ENCODE peak calls at places on chromosome 1, in six cellular contexts. F, M, C, S, R and K are unnamed samples.

GRCh38 chr1:33152685-33153432 is 29.0 kb downstream of the TRIM62 start:
- DNase-seq in F (peak), M (peak), C (no peak), S (no peak), R (peak), K (peak)

GRCh38 chr1:221783437-221783836 is 41.5 kb upstream of the DUSP10 start:
- DNase-seq in F (no peak), M (no peak), C (no peak), S (no peak), R (no peak), K (no peak)

GRCh38 chr1:54609301-54609921 is 13.9 kb downstream of the FAM151A start:
- DNase-seq in F (no peak), M (no peak), C (no peak), S (no peak), R (no peak), K (no peak)

GRCh38 chr1:192732787-192733186 is 76.1 kb upstream of the RGS2 start:
- DNase-seq in F (no peak), M (no peak), C (no peak), S (no peak), R (no peak), K (peak)

GRCh38 chr1:160431571-160431970 is 31.2 kb downstream of the VANGL2 start:
- DNase-seq in F (no peak), M (no peak), C (no peak), S (no peak), R (no peak), K (no peak)

GRCh38 chr1:67166196-67166595 is at the start of gene IL23R:
- DNase-seq in F (no peak), M (no peak), C (no peak), S (no peak), R (no peak), K (no peak)

GRCh38 chr1:64046871-64047270 is 156.6 kb upstream of the UBE2U start:
- DNase-seq in F (no peak), M (no peak), C (no peak), S (no peak), R (no peak), K (no peak)

GRCh38 chr1:115983584-115983983 is 7.3 kb downstream of the SLC22A15 start:
- DNase-seq in F (no peak), M (no peak), C (no peak), S (no peak), R (no peak), K (no peak)

GRCh38 chr1:91736146-91736998 is 149.6 kb downstream of the TGFBR3 start:
- DNase-seq in F (peak), M (peak), C (no peak), S (peak), R (peak), K (peak)

GRCh38 chr1:221289103-221289502 is 409.9 kb downstream of the HLX start:
- DNase-seq in F (no peak), M (no peak), C (no peak), S (no peak), R (no peak), K (no peak)

GRCh38 chr1:85137660-85138059 is 63.2 kb downstream of the SYDE2 start:
- DNase-seq in F (no peak), M (no peak), C (no peak), S (no peak), R (no peak), K (no peak)

GRCh38 chr1:50959303-50959912 is 659 bp downstream of the FAF1 start:
- DNase-seq in F (peak), M (peak), C (no peak), S (peak), R (peak), K (peak)

GRCh38 chr1:97870574-97870973 is 50.3 kb downstream of the DPYD start:
- DNase-seq in F (no peak), M (no peak), C (no peak), S (no peak), R (no peak), K (no peak)

GRCh38 chr1:59408608-59409007 is 111.7 kb downstream of the FGGY start:
- DNase-seq in F (peak), M (no peak), C (no peak), S (peak), R (peak), K (no peak)

GRCh38 chr1:97034651-97035050 is 313.1 kb downstream of the PTBP2 start:
- DNase-seq in F (no peak), M (no peak), C (no peak), S (no peak), R (no peak), K (no peak)

GRCh38 chr1:21278898-21279819 is 11.1 kb downstream of the ECE1 start:
- DNase-seq in F (peak), M (no peak), C (no peak), S (peak), R (no peak), K (peak)

GRCh38 chr1:77889240-77889637 is 815 bp downstream of the NEXN start:
- DNase-seq in F (peak), M (peak), C (peak), S (peak), R (peak), K (peak)

GRCh38 chr1:90810006-90810405 is 92.9 kb upstream of the BARHL2 start:
- DNase-seq in F (no peak), M (no peak), C (no peak), S (no peak), R (no peak), K (no peak)

GRCh38 chr1:197917813-197918646 is 858 bp downstream of the LHX9 start:
- DNase-seq in F (no peak), M (no peak), C (no peak), S (no peak), R (no peak), K (no peak)

GRCh38 chr1:201411292-201411691 is 10.2 kb downstream of the TNNI1 start:
- DNase-seq in F (no peak), M (no peak), C (no peak), S (no peak), R (no peak), K (no peak)

DNA sequence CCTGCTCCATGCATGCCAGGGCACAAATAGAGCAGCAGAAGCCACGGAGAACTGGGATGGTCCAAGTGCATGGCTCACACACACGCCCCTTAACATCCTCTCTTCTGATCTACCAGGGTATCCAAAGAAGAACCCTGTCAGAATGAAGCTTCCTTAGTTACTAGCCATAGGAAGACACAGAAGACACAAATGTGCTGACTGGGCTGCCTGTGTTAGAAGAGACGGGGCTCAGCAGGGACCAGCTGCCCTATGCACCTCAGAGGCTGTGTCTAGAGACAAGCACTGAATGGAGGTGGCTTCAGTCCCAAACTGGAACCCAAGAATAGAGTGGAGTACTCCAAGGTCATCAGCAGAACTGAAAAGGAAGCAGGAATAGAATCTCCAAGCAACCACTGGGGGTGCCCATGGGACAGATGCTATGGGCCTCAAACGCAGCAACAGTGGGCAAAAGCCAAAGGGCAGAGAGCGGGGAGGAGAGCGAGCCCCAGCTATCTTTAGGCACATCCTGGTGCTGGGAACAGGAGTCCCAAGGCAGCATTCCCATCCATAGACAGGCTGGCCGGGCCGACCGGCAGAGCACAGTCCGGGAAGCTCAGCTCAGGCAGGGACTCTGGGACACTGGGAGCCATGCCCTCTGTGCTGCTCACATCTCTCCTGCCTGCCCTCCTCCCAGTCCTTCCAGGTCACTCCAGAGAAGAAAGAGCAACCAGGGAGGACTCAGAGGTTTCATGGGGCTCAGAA is 9.5 kb downstream of the SLC6A9 start:
- DNase-seq in F (no peak), M (no peak), C (no peak), S (no peak), R (no peak), K (no peak)
- TF ChIP-seq CTCF in F (no peak), M (peak), C (no peak), S (no peak), R (peak), K (no peak)

GRCh38 chr1:236206548-236206947 is 64.2 kb downstream of the GPR137B start:
- DNase-seq in F (no peak), M (no peak), C (no peak), S (no peak), R (no peak), K (no peak)
- H3K4me3 ChIP-seq in F (no peak), M (no peak), C (no peak), S (no peak), R (no peak), K (no peak)

GRCh38 chr1:29379438-29380073 is 143.2 kb downstream of the PTPRU start:
- DNase-seq in F (peak), M (peak), C (no peak), S (peak), R (peak), K (peak)
- TF ChIP-seq CTCF in F (peak), M (peak), C (peak), S (peak), R (peak), K (peak)

DNA sequence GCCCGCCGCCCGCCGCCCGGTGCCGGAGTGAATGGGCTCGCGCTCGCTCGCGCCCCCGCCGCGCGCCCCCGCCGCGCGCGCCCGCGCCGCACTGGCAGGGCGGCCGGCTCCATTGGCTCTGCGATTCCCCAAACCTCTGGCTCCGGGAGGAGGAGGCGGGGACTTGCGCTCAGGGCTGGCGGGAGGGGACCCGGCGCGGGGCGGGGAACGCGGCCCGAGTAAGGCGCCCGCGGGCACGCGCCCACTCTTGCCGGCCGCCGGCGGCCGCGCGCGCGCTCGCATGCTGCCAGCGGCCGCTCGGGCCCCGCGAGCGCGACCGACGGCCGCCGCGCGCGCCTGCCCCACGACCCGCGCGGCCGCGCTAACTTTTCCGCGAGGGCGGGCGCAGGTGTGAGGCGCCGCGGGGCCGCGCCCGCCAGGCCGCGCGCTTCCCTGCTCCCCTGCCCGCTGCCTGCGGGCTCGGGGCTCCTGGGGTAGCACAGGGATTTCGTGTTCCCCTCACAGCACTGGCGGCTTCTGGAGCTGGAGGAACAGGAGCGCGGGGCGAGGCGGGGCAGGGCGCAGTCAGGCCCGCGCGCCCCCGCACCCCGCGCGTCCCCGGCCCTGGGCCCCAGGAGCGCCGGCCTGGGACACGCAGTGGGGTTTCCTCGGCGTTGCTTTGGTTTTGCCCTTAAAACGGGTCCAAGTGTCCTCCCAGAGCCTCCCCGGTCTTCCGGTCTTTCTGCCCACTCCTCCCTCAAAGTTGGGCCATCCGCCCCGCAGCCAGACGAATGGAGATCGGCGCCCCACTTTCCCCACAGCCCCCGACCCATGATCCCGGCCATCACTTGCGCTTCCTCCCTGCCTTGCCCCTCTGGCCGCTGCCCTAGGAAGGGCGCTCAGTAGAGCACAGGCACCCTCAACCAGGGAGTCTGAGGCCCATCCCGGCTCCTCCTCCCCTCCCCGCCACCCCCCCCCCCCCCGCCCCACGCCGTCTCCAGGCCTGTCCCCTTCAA is 101.5 kb downstream of the CASZ1 start:
- DNase-seq in F (peak), M (peak), C (no peak), S (peak), R (peak), K (peak)
- H3K4me3 ChIP-seq in F (peak), M (peak), C (peak), S (peak), R (peak), K (no peak)

GRCh38 chr1:10306435-10306834 is 92.4 kb upstream of the PGD start:
- DNase-seq in F (no peak), M (no peak), C (no peak), S (no peak), R (no peak), K (no peak)

GRCh38 chr1:10299174-10299573 is 88.8 kb downstream of the KIF1B start:
- DNase-seq in F (no peak), M (peak), C (no peak), S (no peak), R (no peak), K (no peak)

GRCh38 chr1:10302416-10302815 is 92.0 kb downstream of the KIF1B start:
- DNase-seq in F (no peak), M (no peak), C (no peak), S (no peak), R (no peak), K (no peak)

GRCh38 chr1:10308001-10308400 is 90.9 kb upstream of the PGD start:
- DNase-seq in F (no peak), M (no peak), C (no peak), S (no peak), R (no peak), K (peak)

DNA sequence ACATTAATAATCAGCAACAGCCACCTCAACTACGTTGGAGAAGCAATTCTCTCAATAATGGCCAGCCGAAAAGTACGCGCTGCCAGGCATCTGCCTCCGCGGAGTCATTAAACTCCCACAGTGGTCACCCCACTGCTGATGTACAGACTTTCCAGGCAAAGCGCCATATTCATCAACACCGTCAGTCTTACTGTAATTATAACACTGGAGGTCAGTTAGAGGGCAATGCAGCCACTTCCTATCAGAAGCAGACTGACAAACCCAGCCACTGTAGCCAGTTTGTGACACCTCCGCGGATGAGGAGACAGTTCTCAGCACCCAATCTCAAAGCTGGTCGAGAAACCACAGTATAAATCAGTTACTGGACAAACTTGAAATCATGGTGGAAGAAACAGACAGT is 93.9 kb downstream of the KIF1B start:
- DNase-seq in F (no peak), M (no peak), C (no peak), S (no peak), R (no peak), K (no peak)
- TF ChIP-seq CTCF in F (no peak), M (no peak), C (no peak), S (no peak), R (no peak), K (no peak)

GRCh38 chr1:80534606-80535360 is 1266.0 kb upstream of the ADGRL2 start:
- DNase-seq in F (peak), M (no peak), C (no peak), S (peak), R (peak), K (peak)

GRCh38 chr1:80531182-80531581 is 1269.6 kb upstream of the ADGRL2 start:
- DNase-seq in F (no peak), M (peak), C (no peak), S (no peak), R (peak), K (peak)

GRCh38 chr1:80533775-80534314 is 1266.9 kb upstream of the ADGRL2 start:
- DNase-seq in F (no peak), M (no peak), C (no peak), S (no peak), R (no peak), K (no peak)

GRCh38 chr1:80535446-80535845 is 1265.3 kb upstream of the ADGRL2 start:
- DNase-seq in F (no peak), M (no peak), C (no peak), S (no peak), R (no peak), K (no peak)

GRCh38 chr1:80533178-80533577 is 1267.6 kb upstream of the ADGRL2 start:
- DNase-seq in F (no peak), M (no peak), C (no peak), S (no peak), R (no peak), K (no peak)
- H3K4me3 ChIP-seq in F (no peak), M (no peak), C (no peak), S (no peak), R (no peak), K (no peak)

DNA sequence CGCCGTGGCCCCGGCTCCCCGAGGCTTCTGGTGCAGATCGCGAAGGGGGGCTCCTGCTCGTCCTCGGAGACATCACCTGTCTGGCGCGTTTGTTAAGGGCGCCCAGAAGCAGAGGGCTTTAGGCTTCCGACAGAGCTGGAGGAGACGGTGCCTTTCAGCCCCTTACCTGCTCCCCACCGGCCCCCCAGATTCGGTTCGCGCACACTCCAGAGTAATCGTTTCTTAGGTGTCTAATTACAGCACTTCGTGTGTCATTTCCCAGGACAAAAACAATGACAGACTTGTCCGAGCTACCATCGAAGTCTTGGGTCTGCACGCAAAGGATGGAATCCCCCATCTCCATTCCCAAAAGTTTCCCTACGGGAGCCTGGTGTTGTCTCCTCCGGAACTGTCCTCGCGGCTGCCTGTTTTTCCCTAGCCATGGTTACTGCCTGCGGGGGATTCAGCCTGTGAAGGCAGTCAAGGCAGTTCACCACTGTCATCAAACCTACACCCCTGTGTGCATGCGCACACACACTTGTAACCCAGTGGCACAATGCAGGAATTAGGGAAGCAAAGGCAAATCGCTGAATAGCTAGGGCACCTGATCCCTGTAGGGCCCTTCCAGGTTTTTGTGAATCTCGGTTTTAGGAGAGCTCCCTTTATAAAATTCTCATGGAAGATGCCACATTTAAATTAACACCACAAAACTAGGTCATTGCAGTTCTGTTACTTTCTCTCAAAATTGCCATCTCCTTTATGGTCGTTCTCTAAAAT is 738 bp upstream of the CDC42BPA start:
- DNase-seq in F (peak), M (peak), C (no peak), S (peak), R (peak), K (peak)
- TF ChIP-seq CTCF in F (no peak), M (no peak), C (no peak), S (no peak), R (no peak), K (no peak)

DNA sequence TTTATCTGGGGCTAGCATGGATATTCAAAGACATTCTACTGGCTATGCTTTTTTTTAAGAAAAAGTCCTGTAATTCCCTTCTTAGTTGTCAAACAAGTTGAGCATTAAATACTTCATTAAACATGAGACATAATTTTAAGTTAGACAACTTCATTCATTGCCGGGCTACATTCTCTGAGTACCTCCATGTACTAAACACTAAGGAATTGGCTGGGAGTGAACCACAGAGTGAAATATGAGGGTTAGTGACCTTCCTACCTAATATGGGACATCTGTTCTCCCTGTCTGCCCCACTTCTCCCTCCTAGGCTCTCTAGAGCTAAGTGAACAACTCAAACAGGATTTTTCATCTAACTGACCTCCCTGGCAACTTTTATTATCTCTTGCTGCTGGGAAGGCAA is 370.4 kb downstream of the VAV3 start:
- DNase-seq in F (no peak), M (no peak), C (no peak), S (no peak), R (no peak), K (no peak)
- H3K4me3 ChIP-seq in F (no peak), M (no peak), C (no peak), S (no peak), R (no peak), K (no peak)

GRCh38 chr1:27564264-27564579 is 39.7 kb downstream of the AHDC1 start:
- DNase-seq in F (no peak), M (no peak), C (no peak), S (no peak), R (no peak), K (no peak)
- TF ChIP-seq CTCF in F (no peak), M (no peak), C (no peak), S (no peak), R (no peak), K (no peak)